ENCODE peak calls at places on chromosomes 12 and 14, in four cellular contexts. U, H, K and V are unnamed samples.
A peak's percentile ranks its signal among the peaks of the same experiment; 100 is the strongest.

GRCh38 chr12:630656-631632 is 32.3 kb downstream of the NINJ2 start:
- DNase-seq in U (no peak), K (no peak), H (no peak), V (no peak)

GRCh38 chr12:119592232-119592631 is 1.3 kb upstream of the TMEM233 start:
- DNase-seq in K (no peak), H (no peak), U (no peak), V (no peak)

GRCh38 chr14:38262844-38263243 is 7.0 kb upstream of the CLEC14A start:
- DNase-seq in U (no peak), K (no peak), H (no peak), V (no peak)

GRCh38 chr12:91704446-91704845 is 441.2 kb downstream of the BTG1 start:
- DNase-seq in U (no peak), H (no peak), K (no peak), V (no peak)

GRCh38 chr12:51246254-51246853 is 7.7 kb downstream of the DAZAP2 start:
- DNase-seq in U (no peak), H (no peak), K (no peak), V (no peak)

GRCh38 chr12:40146800-40147797 is 41.2 kb upstream of the SLC2A13 start:
- DNase-seq in H (no peak), U (peak; percentile 48), K (no peak), V (no peak)

GRCh38 chr12:48917857-48918537 is 7.3 kb downstream of the FKBP11 start:
- DNase-seq in K (no peak), U (no peak), H (no peak), V (no peak)

GRCh38 chr12:120997448-120997847 is 18.8 kb downstream of the C12orf43 start:
- DNase-seq in K (no peak), U (no peak), H (no peak), V (no peak)

GRCh38 chr14:69355155-69355954 is 42.7 kb downstream of the ERH start:
- DNase-seq in U (no peak), H (no peak), K (no peak), V (no peak)
- H3K27ac ChIP-seq in U (peak overlapping the region; percentile 34), H (no peak overlapping the region), K (peak overlapping the region; percentile 65), V (no peak overlapping the region)

GRCh38 chr14:21096438-21096837 is 2.0 kb downstream of the ZNF219 start:
- DNase-seq in H (no peak), K (no peak), U (no peak), V (no peak)
- H3K4me3 ChIP-seq in H (no peak overlapping the region), K (no peak overlapping the region), U (no peak overlapping the region), V (no peak overlapping the region)

DNA sequence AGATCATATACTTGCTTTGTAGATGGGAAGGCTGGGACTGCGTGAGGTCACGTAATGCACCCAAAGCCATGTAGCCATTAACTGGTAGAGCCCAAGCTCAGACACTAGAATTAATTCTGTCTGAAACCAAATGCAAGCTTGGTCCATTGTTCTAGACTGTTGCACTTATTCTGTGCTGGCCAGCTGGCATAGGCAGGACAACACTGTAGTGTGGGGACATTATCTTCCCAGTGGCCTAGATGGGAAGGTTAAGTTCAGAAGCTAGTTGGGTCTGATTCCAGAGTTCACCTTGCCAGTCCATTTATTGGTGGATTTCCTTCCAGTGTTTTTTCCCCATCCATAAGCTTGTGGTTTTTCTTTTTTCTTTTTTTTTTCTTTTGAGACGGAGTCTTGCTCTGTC is 39.1 kb downstream of the KLC1 start:
- DNase-seq in H (no peak), U (no peak), K (no peak), V (no peak)
- H3K27ac ChIP-seq in H (no peak overlapping the region), U (no peak overlapping the region), K (no peak overlapping the region), V (no peak overlapping the region)

GRCh38 chr14:85391892-85392291 is 138.1 kb upstream of the FLRT2 start:
- DNase-seq in H (no peak), U (no peak), K (no peak), V (no peak)

GRCh38 chr14:85391455-85391854 is 138.5 kb upstream of the FLRT2 start:
- DNase-seq in U (no peak), H (no peak), K (no peak), V (no peak)

GRCh38 chr14:85387181-85387580 is 142.8 kb upstream of the FLRT2 start:
- DNase-seq in H (no peak), U (no peak), K (no peak), V (no peak)
- H3K4me3 ChIP-seq in H (no peak overlapping the region), U (no peak overlapping the region), K (no peak overlapping the region), V (no peak overlapping the region)

DNA sequence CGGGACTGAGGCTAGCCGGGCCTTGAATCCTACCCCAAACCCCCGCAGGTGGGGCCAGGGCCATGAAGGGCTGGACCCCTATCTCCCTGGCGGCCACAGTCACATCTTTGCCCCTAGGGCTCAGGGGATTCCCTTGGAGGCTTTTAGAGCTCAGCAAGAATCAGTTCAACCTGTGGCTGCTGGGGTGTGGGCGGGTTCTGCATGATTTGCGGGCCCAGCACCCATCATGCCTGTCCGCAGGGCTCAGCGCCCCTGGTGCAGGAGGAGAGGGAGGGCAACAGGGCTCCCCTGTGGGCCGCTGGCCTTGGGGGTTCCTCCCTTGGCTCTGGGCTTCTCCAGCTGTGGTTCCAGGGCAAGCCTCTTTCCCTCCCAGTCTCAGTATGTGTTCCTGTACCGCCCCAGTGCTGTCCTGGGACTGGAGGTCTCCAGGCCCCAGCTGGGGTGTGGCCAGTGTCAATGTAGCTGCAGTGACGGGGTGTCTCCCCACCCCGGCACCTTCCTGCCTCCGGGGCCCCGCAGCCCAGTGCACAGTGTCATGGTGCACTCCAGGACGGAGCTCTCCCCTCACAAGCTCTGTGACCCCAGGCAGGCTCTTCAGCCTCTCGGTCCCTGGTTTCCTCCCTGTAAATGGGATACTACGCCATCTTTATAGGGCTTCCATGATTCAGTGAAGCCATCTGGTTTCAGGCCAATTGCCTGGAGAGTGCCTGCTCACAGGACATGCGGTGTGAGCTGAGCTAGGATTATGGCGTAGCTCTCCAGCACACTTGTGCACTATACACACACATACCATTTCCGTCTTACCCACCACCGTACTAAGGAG is 9.9 kb upstream of the LBHD2 start:
- DNase-seq in K (no peak), H (no peak), U (peak; percentile 49), V (peak; percentile 67)
- H3K27ac ChIP-seq in K (no peak overlapping the region), H (no peak overlapping the region), U (no peak overlapping the region), V (peak overlapping the region; percentile 70)